ENCODE peak calls at places on chromosomes 16 and 17, in five cellular contexts. V, N, I, E and L are unnamed samples.

GRCh38 chr16:12661656-12662172 is 142.0 kb downstream of the CPPED1 start:
- DNase-seq in V (peak; percentile 57), N (no peak), I (no peak), E (no peak), L (no peak)

GRCh38 chr17:333626-334396 is 18.8 kb downstream of the RPH3AL start:
- DNase-seq in V (peak; percentile 45), N (peak; percentile 97), I (no peak), E (peak; percentile 95), L (peak; percentile 96)

GRCh38 chr16:63185235-63185780 is 1149.1 kb upstream of the CDH8 start:
- DNase-seq in V (no peak), N (no peak), I (no peak), E (no peak), L (no peak)

GRCh38 chr16:30075503-30076275 is at the start of gene PPP4C:
- DNase-seq in V (peak; percentile 82), N (peak; percentile 84), I (peak; percentile 98), E (peak; percentile 97), L (peak; percentile 98)

GRCh38 chr17:8857919-8858318 is 9.6 kb downstream of the PIK3R6 start:
- DNase-seq in V (no peak), N (no peak), I (no peak), E (no peak), L (no peak)

GRCh38 chr16:27337024-27337423 is 23.2 kb downstream of the IL4R start:
- DNase-seq in V (no peak), N (no peak), I (no peak), E (no peak), L (no peak)

GRCh38 chr16:75452464-75453190 is 11.9 kb downstream of the TMEM170A start:
- DNase-seq in V (no peak), N (no peak), I (no peak), E (no peak), L (no peak)

GRCh38 chr17:40224707-40225092 is 5.6 kb downstream of the WIPF2 start:
- DNase-seq in V (no peak), N (no peak), I (no peak), E (no peak), L (no peak)

GRCh38 chr16:79988089-79988488 is 387.6 kb upstream of the MAF start:
- DNase-seq in V (no peak), N (no peak), I (no peak), E (no peak), L (no peak)

GRCh38 chr17:81386646-81387234 is 8.5 kb upstream of the BAHCC1 start:
- DNase-seq in V (peak; percentile 85), N (peak; percentile 62), I (no peak), E (no peak), L (no peak)

GRCh38 chr16:15874745-15875314 is 13.6 kb downstream of the CEP20 start:
- DNase-seq in V (peak; percentile 23), N (peak; percentile 49), I (peak; percentile 80), E (peak; percentile 83), L (no peak)

GRCh38 chr16:51762081-51762995 is 611.3 kb upstream of the SALL1 start:
- DNase-seq in V (peak; percentile 66), N (peak; percentile 73), I (peak; percentile 51), E (peak; percentile 79), L (peak; percentile 91)

GRCh38 chr17:72116692-72117469 is 3.9 kb upstream of the SOX9 start:
- DNase-seq in V (no peak), N (no peak), I (no peak), E (no peak), L (no peak)

GRCh38 chr16:81740163-81740562 is 38.9 kb upstream of the PLCG2 start:
- DNase-seq in V (peak; percentile 69), N (no peak), I (no peak), E (no peak), L (no peak)

GRCh38 chr17:43468746-43469544 is 14.8 kb upstream of the DHX8 start:
- DNase-seq in V (no peak), N (no peak), I (no peak), E (no peak), L (no peak)

GRCh38 chr17:10557422-10557821 is 8.0 kb upstream of the MYH2 start:
- DNase-seq in V (no peak), N (no peak), I (no peak), E (no peak), L (no peak)

GRCh38 chr16:3170440-3171180 is 17.4 kb upstream of the OR1F1 start:
- DNase-seq in V (no peak), N (no peak), I (no peak), E (peak; percentile 65), L (no peak)

GRCh38 chr16:27703121-27703520 is 153.2 kb downstream of the KATNIP start:
- DNase-seq in V (no peak), N (no peak), I (no peak), E (peak; percentile 34), L (no peak)

GRCh38 chr17:19024101-19025078 is 19.8 kb upstream of the FAM83G start:
- DNase-seq in V (no peak), N (no peak), I (no peak), E (peak; percentile 30), L (no peak)

GRCh38 chr16:3094289-3095027 is 4.6 kb downstream of the ZSCAN10 start:
- DNase-seq in V (peak; percentile 69), N (no peak), I (no peak), E (no peak), L (no peak)

GRCh38 chr16:23786964-23787571 is 32.2 kb downstream of the CHP2 start:
- DNase-seq in V (no peak), N (no peak), I (no peak), E (no peak), L (no peak)

GRCh38 chr16:715448-716249 is 731 bp downstream of the METRN start:
- DNase-seq in V (peak; percentile 60), N (no peak), I (no peak), E (no peak), L (no peak)

GRCh38 chr17:29933379-29933778 is 3.4 kb upstream of the SSH2 start:
- DNase-seq in V (no peak), N (no peak), I (no peak), E (no peak), L (no peak)

GRCh38 chr16:87541004-87541881 is 48.4 kb upstream of the ZCCHC14 start:
- DNase-seq in V (no peak), N (peak; percentile 35), I (no peak), E (no peak), L (no peak)

GRCh38 chr16:11082108-11082859 is 137.9 kb downstream of the CLEC16A start:
- DNase-seq in V (no peak), N (no peak), I (no peak), E (no peak), L (no peak)

GRCh38 chr17:79664925-79665738 is 54.3 kb upstream of the RBFOX3 start:
- DNase-seq in V (no peak), N (peak; percentile 86), I (no peak), E (peak; percentile 96), L (no peak)

GRCh38 chr16:85903576-85903975 is 4.6 kb downstream of the IRF8 start:
- DNase-seq in V (no peak), N (no peak), I (no peak), E (no peak), L (no peak)

GRCh38 chr17:28416703-28417311 is 10.8 kb upstream of the SLC46A1 start:
- DNase-seq in V (peak; percentile 57), N (no peak), I (peak; percentile 73), E (no peak), L (peak; percentile 83)

GRCh38 chr16:16073884-16074781 is 124.7 kb downstream of the ABCC1 start:
- DNase-seq in V (no peak), N (peak; percentile 38), I (peak; percentile 23), E (no peak), L (no peak)

GRCh38 chr16:50580180-50580771 is 32.1 kb downstream of the NKD1 start:
- DNase-seq in V (no peak), N (no peak), I (no peak), E (no peak), L (no peak)

GRCh38 chr17:44210342-44211192 is 8.9 kb downstream of the UBTF start:
- DNase-seq in V (peak; percentile 83), N (peak; percentile 82), I (peak; percentile 91), E (peak; percentile 96), L (no peak)

GRCh38 chr17:78368348-78368747 is 8.5 kb upstream of the SOCS3 start:
- DNase-seq in V (no peak), N (no peak), I (no peak), E (no peak), L (no peak)

GRCh38 chr17:78367193-78367592 is 7.3 kb upstream of the SOCS3 start:
- DNase-seq in V (no peak), N (no peak), I (no peak), E (no peak), L (no peak)

GRCh38 chr17:78364436-78365281 is 4.8 kb upstream of the SOCS3 start:
- DNase-seq in V (no peak), N (no peak), I (no peak), E (no peak), L (no peak)

GRCh38 chr17:78365561-78366108 is 5.8 kb upstream of the SOCS3 start:
- DNase-seq in V (no peak), N (no peak), I (no peak), E (no peak), L (no peak)

GRCh38 chr17:78366109-78366848 is 6.4 kb upstream of the SOCS3 start:
- DNase-seq in V (no peak), N (peak; percentile 58), I (no peak), E (no peak), L (no peak)
- TF ChIP-seq EP300 in V (no peak), N (no peak), I (no peak), E (no peak), L (no peak)

GRCh38 chr16:73068546-73069401 is 20.8 kb upstream of the ZFHX3 start:
- DNase-seq in V (no peak), N (no peak), I (no peak), E (peak; percentile 93), L (no peak)

GRCh38 chr16:73074399-73074798 is 26.5 kb upstream of the ZFHX3 start:
- DNase-seq in V (no peak), N (no peak), I (no peak), E (no peak), L (no peak)

GRCh38 chr16:73067671-73068545 is 20.0 kb upstream of the ZFHX3 start:
- DNase-seq in V (no peak), N (no peak), I (no peak), E (peak; percentile 58), L (no peak)

GRCh38 chr16:73069581-73070262 is 21.8 kb upstream of the ZFHX3 start:
- DNase-seq in V (no peak), N (no peak), I (no peak), E (peak; percentile 40), L (no peak)

GRCh38 chr16:73071131-73071940 is 23.4 kb upstream of the ZFHX3 start:
- DNase-seq in V (no peak), N (peak; percentile 56), I (no peak), E (peak; percentile 87), L (no peak)
- TF ChIP-seq EP300 in V (no peak), N (no peak), I (no peak), E (no peak), L (no peak)

GRCh38 chr17:33082529-33083148 is 91.0 kb downstream of the SPACA3 start:
- DNase-seq in V (no peak), N (no peak), I (no peak), E (no peak), L (no peak)
- TF ChIP-seq EP300 in V (no peak), N (no peak), I (no peak), E (no peak), L (no peak)

DNA sequence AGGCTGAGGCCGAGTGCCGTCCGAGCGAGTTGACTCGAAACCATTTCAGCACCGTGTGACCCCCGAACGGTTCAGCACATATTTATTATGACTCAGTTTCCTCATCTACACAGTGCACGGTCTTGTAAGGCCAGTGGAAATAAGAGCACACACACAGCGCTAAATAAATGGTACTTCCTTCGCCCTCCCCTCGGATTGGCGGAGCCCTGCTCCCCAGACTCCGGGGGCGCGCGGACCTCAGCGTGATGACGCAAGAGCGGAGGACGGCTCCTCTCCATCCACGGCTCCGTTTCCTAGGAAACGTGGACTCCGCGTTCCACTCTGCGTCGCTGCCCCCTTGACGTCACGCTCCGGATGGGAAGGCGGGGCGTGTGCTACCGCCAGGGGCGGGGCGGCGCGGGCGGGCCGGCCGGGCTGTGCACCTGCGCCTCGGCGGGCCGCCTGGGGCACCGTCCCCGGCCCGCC is at the start of gene PARD6A:
- DNase-seq in V (peak; percentile 92), N (peak; percentile 97), I (peak; percentile 99), E (peak; percentile 99), L (peak; percentile 98)
- TF ChIP-seq EP300 in V (no peak), N (peak; percentile 81), I (no peak), E (peak; percentile 42), L (peak; percentile 7)